ENCODE peak calls at places on chromosome 15, in six cellular contexts. L, Y, Q, K, P and D are unnamed samples.

GRCh38 chr15:73990250-73991005 is 1.7 kb downstream of the STOML1 start:
- DNase-seq in L (no peak), Y (no peak), Q (no peak), K (no peak), P (no peak), D (no peak)

GRCh38 chr15:87722941-87723691 is 533.4 kb downstream of the NTRK3 start:
- DNase-seq in L (no peak), Y (peak), Q (peak), K (peak), P (no peak), D (no peak)

GRCh38 chr15:66956672-66957540 is 108.5 kb upstream of the SMAD3 start:
- DNase-seq in L (no peak), Y (no peak), Q (no peak), K (no peak), P (no peak), D (no peak)

GRCh38 chr15:73677146-73677607 is 7.0 kb upstream of the CD276 start:
- DNase-seq in L (peak), Y (peak), Q (peak), K (peak), P (peak), D (peak)

GRCh38 chr15:72271895-72272212 is 500 bp downstream of the PARP6 start:
- DNase-seq in L (peak), Y (no peak), Q (no peak), K (no peak), P (peak), D (peak)

GRCh38 chr15:78714890-78715289 is 73.9 kb upstream of the CHRNB4 start:
- DNase-seq in L (no peak), Y (no peak), Q (no peak), K (no peak), P (no peak), D (peak)

GRCh38 chr15:89096664-89097063 is 8.4 kb downstream of the ABHD2 start:
- DNase-seq in L (no peak), Y (no peak), Q (no peak), K (no peak), P (no peak), D (no peak)

GRCh38 chr15:95018888-95019545 is 787.7 kb downstream of the MCTP2 start:
- DNase-seq in L (peak), Y (no peak), Q (no peak), K (no peak), P (no peak), D (peak)

GRCh38 chr15:62110000-62110851 is 43.4 kb downstream of the C2CD4A start:
- DNase-seq in L (peak), Y (no peak), Q (no peak), K (no peak), P (no peak), D (peak)

GRCh38 chr15:63332367-63333078 is 49.1 kb downstream of the CA12 start:
- DNase-seq in L (peak), Y (no peak), Q (no peak), K (no peak), P (no peak), D (peak)

GRCh38 chr15:77038312-77039216 is 32.3 kb downstream of the TSPAN3 start:
- DNase-seq in L (no peak), Y (no peak), Q (peak), K (no peak), P (no peak), D (no peak)

GRCh38 chr15:29107291-29107890 is 162.2 kb downstream of the NSMCE3 start:
- DNase-seq in L (no peak), Y (no peak), Q (no peak), K (no peak), P (no peak), D (no peak)

GRCh38 chr15:97963779-97964178 is 3.3 kb downstream of the ARRDC4 start:
- DNase-seq in L (no peak), Y (no peak), Q (no peak), K (no peak), P (no peak), D (no peak)

GRCh38 chr15:80182611-80183210 is 29.9 kb downstream of the FAH start:
- DNase-seq in L (no peak), Y (no peak), Q (no peak), K (no peak), P (peak), D (no peak)

GRCh38 chr15:76954744-76955143 is 23.2 kb downstream of the RCN2 start:
- DNase-seq in L (no peak), Y (no peak), Q (no peak), K (no peak), P (no peak), D (no peak)

GRCh38 chr15:31296304-31297220 is 30.1 kb upstream of the KLF13 start:
- DNase-seq in L (peak), Y (no peak), Q (no peak), K (no peak), P (no peak), D (no peak)

GRCh38 chr15:73368301-73369072 is at the start of gene HCN4:
- DNase-seq in L (no peak), Y (no peak), Q (peak), K (no peak), P (peak), D (no peak)

GRCh38 chr15:94252223-94252766 is 20.9 kb downstream of the MCTP2 start:
- DNase-seq in L (no peak), Y (no peak), Q (no peak), K (no peak), P (no peak), D (no peak)

GRCh38 chr15:65777053-65777452 is 15.0 kb downstream of the DENND4A start:
- DNase-seq in L (no peak), Y (no peak), Q (no peak), K (no peak), P (no peak), D (no peak)

GRCh38 chr15:71312731-71313460 is 197.6 kb downstream of the THSD4 start:
- DNase-seq in L (no peak), Y (no peak), Q (no peak), K (no peak), P (no peak), D (no peak)

GRCh38 chr15:70095387-70096214 is 2.1 kb downstream of the TLE3 start:
- DNase-seq in L (no peak), Y (no peak), Q (peak), K (no peak), P (peak), D (no peak)

GRCh38 chr15:51621917-51622268 is 678 bp downstream of the DMXL2 start:
- DNase-seq in L (peak), Y (no peak), Q (peak), K (peak), P (peak), D (peak)

GRCh38 chr15:63701365-63701764 is 104.2 kb downstream of the FBXL22 start:
- DNase-seq in L (no peak), Y (no peak), Q (no peak), K (no peak), P (no peak), D (no peak)